ENCODE peak calls at places on chromosomes 12 and 14, in five cellular contexts. X is nephron progenitor cell, E is NCI-H187, C is cardiac septum, O is HCT116. G is an unnamed sample.

GRCh38 chr14:29810657-29811056 is 117.0 kb downstream of the PRKD1 start:
- DNase-seq in X (no peak), C (no peak), E (no peak), O (no peak), G (no peak)

GRCh38 chr12:7026854-7027253 is 8.6 kb upstream of the LPCAT3 start:
- DNase-seq in O (no peak), X (no peak), C (no peak), E (no peak), G (no peak)

GRCh38 chr14:50347521-50347920 is 35.4 kb downstream of the DMAC2L start:
- DNase-seq in O (no peak), X (no peak), C (no peak), E (no peak), G (no peak)

GRCh38 chr12:54660320-54660962 is 12.3 kb upstream of the DCD start:
- DNase-seq in O (no peak), E (no peak), X (no peak), C (no peak), G (no peak)

GRCh38 chr14:55707365-55707804 is 127.4 kb downstream of the KTN1 start:
- DNase-seq in E (no peak), O (no peak), X (no peak), C (no peak), G (no peak)

GRCh38 chr12:2960432-2960956 is 1.3 kb downstream of the TEAD4 start:
- DNase-seq in C (no peak), E (no peak), X (peak), O (no peak), G (no peak)

GRCh38 chr14:104878582-104878981 is 13.5 kb downstream of the CEP170B start:
- DNase-seq in O (no peak), E (no peak), C (no peak), X (peak), G (peak)

GRCh38 chr14:87989613-87990299 is 3.2 kb downstream of the GALC start:
- DNase-seq in O (no peak), C (no peak), X (no peak), E (no peak), G (no peak)

GRCh38 chr12:111868676-111869588 is 26.9 kb downstream of the MAPKAPK5 start:
- DNase-seq in C (no peak), E (no peak), O (no peak), X (no peak), G (no peak)

GRCh38 chr14:52583544-52583943 is 30.9 kb downstream of the GPR137C start:
- DNase-seq in O (no peak), C (no peak), X (no peak), E (no peak), G (no peak)

GRCh38 chr12:50637870-50638481 is 125.9 kb upstream of the ATF1 start:
- DNase-seq in X (no peak), C (no peak), E (no peak), O (no peak), G (peak)

GRCh38 chr14:60815371-60815770 is 80.8 kb downstream of the MNAT1 start:
- DNase-seq in E (no peak), X (no peak), C (no peak), O (no peak), G (no peak)

GRCh38 chr12:122834229-122834920 is 882 bp upstream of the HIP1R start:
- DNase-seq in X (peak), E (peak), C (peak), O (peak), G (peak)

GRCh38 chr14:89723930-89724915 is 230.3 kb downstream of the EFCAB11 start:
- DNase-seq in C (no peak), X (no peak), O (no peak), E (no peak), G (no peak)

GRCh38 chr14:94113073-94113472 is 2.5 kb downstream of the IFI27 start:
- DNase-seq in O (no peak), E (no peak), X (no peak), C (peak), G (no peak)